ENCODE peak calls at places on chromosomes 16 and 17, in seven cellular contexts. One of them, this sample, is unnamed.

GRCh38 chr17:71546369-71546864 is 574.4 kb upstream of the SOX9 start:
- DNase-seq in posterior cingulate gyrus: no peak
- DNase-seq in stimulated activated CD4-positive, alpha-beta T cell treated with anti-CD3 and anti-CD28 coated beads, Interleukin-4, amount 100 ng/mL, for 48 hours: no peak
- DNase-seq in cardiac muscle cell: no peak
- DNase-seq in K562: no peak
- DNase-seq in AG08395: no peak
- DNase-seq in activated CD8-positive, alpha-beta T cell treated with anti-CD3 and anti-CD28 coated beads, Interleukin-2, amount 10 ng/mL, durations not matched to agents 7 days and 5 days: no peak
- DNase-seq in this sample: no peak

GRCh38 chr17:45307290-45308015 is 9.4 kb downstream of the MAP3K14 start:
- DNase-seq in stimulated activated CD4-positive, alpha-beta T cell treated with anti-CD3 and anti-CD28 coated beads, Interleukin-4, amount 100 ng/mL, for 48 hours: peak
- DNase-seq in AG08395: peak
- DNase-seq in cardiac muscle cell: peak
- DNase-seq in K562: no peak
- DNase-seq in posterior cingulate gyrus: no peak
- DNase-seq in activated CD8-positive, alpha-beta T cell treated with anti-CD3 and anti-CD28 coated beads, Interleukin-2, amount 10 ng/mL, durations not matched to agents 7 days and 5 days: peak
- DNase-seq in this sample: peak

GRCh38 chr16:47995354-47995753 is 160.4 kb downstream of the ABCC12 start:
- DNase-seq in cardiac muscle cell: no peak
- DNase-seq in AG08395: no peak
- DNase-seq in K562: no peak
- DNase-seq in activated CD8-positive, alpha-beta T cell treated with anti-CD3 and anti-CD28 coated beads, Interleukin-2, amount 10 ng/mL, durations not matched to agents 7 days and 5 days: no peak
- DNase-seq in posterior cingulate gyrus: no peak
- DNase-seq in stimulated activated CD4-positive, alpha-beta T cell treated with anti-CD3 and anti-CD28 coated beads, Interleukin-4, amount 100 ng/mL, for 48 hours: no peak
- DNase-seq in this sample: no peak

GRCh38 chr17:15966183-15966878 is 21.4 kb downstream of the ADORA2B start:
- DNase-seq in stimulated activated CD4-positive, alpha-beta T cell treated with anti-CD3 and anti-CD28 coated beads, Interleukin-4, amount 100 ng/mL, for 48 hours: no peak
- DNase-seq in AG08395: no peak
- DNase-seq in posterior cingulate gyrus: no peak
- DNase-seq in activated CD8-positive, alpha-beta T cell treated with anti-CD3 and anti-CD28 coated beads, Interleukin-2, amount 10 ng/mL, durations not matched to agents 7 days and 5 days: no peak
- DNase-seq in cardiac muscle cell: no peak
- DNase-seq in K562: no peak
- DNase-seq in this sample: peak

GRCh38 chr17:50201226-50201854 is at the start of gene COL1A1:
- DNase-seq in activated CD8-positive, alpha-beta T cell treated with anti-CD3 and anti-CD28 coated beads, Interleukin-2, amount 10 ng/mL, durations not matched to agents 7 days and 5 days: no peak
- DNase-seq in posterior cingulate gyrus: no peak
- DNase-seq in stimulated activated CD4-positive, alpha-beta T cell treated with anti-CD3 and anti-CD28 coated beads, Interleukin-4, amount 100 ng/mL, for 48 hours: no peak
- DNase-seq in AG08395: peak
- DNase-seq in K562: no peak
- DNase-seq in cardiac muscle cell: peak
- DNase-seq in this sample: no peak

GRCh38 chr16:50259334-50260205 is 6.8 kb upstream of the ADCY7 start:
- DNase-seq in AG08395: peak
- DNase-seq in activated CD8-positive, alpha-beta T cell treated with anti-CD3 and anti-CD28 coated beads, Interleukin-2, amount 10 ng/mL, durations not matched to agents 7 days and 5 days: no peak
- DNase-seq in stimulated activated CD4-positive, alpha-beta T cell treated with anti-CD3 and anti-CD28 coated beads, Interleukin-4, amount 100 ng/mL, for 48 hours: no peak
- DNase-seq in K562: no peak
- DNase-seq in posterior cingulate gyrus: peak
- DNase-seq in cardiac muscle cell: peak
- DNase-seq in this sample: no peak

GRCh38 chr16:53944026-53944425 is 240.1 kb downstream of the FTO start:
- DNase-seq in posterior cingulate gyrus: no peak
- DNase-seq in AG08395: no peak
- DNase-seq in activated CD8-positive, alpha-beta T cell treated with anti-CD3 and anti-CD28 coated beads, Interleukin-2, amount 10 ng/mL, durations not matched to agents 7 days and 5 days: no peak
- DNase-seq in cardiac muscle cell: no peak
- DNase-seq in K562: no peak
- DNase-seq in stimulated activated CD4-positive, alpha-beta T cell treated with anti-CD3 and anti-CD28 coated beads, Interleukin-4, amount 100 ng/mL, for 48 hours: no peak
- DNase-seq in this sample: no peak

GRCh38 chr16:65032397-65032796 is 89.5 kb downstream of the CDH11 start:
- DNase-seq in stimulated activated CD4-positive, alpha-beta T cell treated with anti-CD3 and anti-CD28 coated beads, Interleukin-4, amount 100 ng/mL, for 48 hours: no peak
- DNase-seq in activated CD8-positive, alpha-beta T cell treated with anti-CD3 and anti-CD28 coated beads, Interleukin-2, amount 10 ng/mL, durations not matched to agents 7 days and 5 days: no peak
- DNase-seq in K562: no peak
- DNase-seq in cardiac muscle cell: no peak
- DNase-seq in AG08395: no peak
- DNase-seq in posterior cingulate gyrus: no peak
- DNase-seq in this sample: peak

GRCh38 chr17:83053021-83053778 is 26.2 kb upstream of the METRNL start:
- DNase-seq in posterior cingulate gyrus: peak
- DNase-seq in cardiac muscle cell: peak
- DNase-seq in activated CD8-positive, alpha-beta T cell treated with anti-CD3 and anti-CD28 coated beads, Interleukin-2, amount 10 ng/mL, durations not matched to agents 7 days and 5 days: peak
- DNase-seq in stimulated activated CD4-positive, alpha-beta T cell treated with anti-CD3 and anti-CD28 coated beads, Interleukin-4, amount 100 ng/mL, for 48 hours: no peak
- DNase-seq in AG08395: no peak
- DNase-seq in K562: no peak
- DNase-seq in this sample: peak

GRCh38 chr16:83807327-83807709 is 460 bp upstream of the HSBP1 start:
- DNase-seq in K562: no peak
- DNase-seq in AG08395: no peak
- DNase-seq in posterior cingulate gyrus: no peak
- DNase-seq in activated CD8-positive, alpha-beta T cell treated with anti-CD3 and anti-CD28 coated beads, Interleukin-2, amount 10 ng/mL, durations not matched to agents 7 days and 5 days: no peak
- DNase-seq in stimulated activated CD4-positive, alpha-beta T cell treated with anti-CD3 and anti-CD28 coated beads, Interleukin-4, amount 100 ng/mL, for 48 hours: no peak
- DNase-seq in cardiac muscle cell: no peak
- DNase-seq in this sample: no peak

GRCh38 chr17:55152236-55152635 is 112.5 kb upstream of the HLF start:
- DNase-seq in cardiac muscle cell: peak
- DNase-seq in AG08395: no peak
- DNase-seq in stimulated activated CD4-positive, alpha-beta T cell treated with anti-CD3 and anti-CD28 coated beads, Interleukin-4, amount 100 ng/mL, for 48 hours: no peak
- DNase-seq in K562: no peak
- DNase-seq in activated CD8-positive, alpha-beta T cell treated with anti-CD3 and anti-CD28 coated beads, Interleukin-2, amount 10 ng/mL, durations not matched to agents 7 days and 5 days: no peak
- DNase-seq in posterior cingulate gyrus: no peak
- DNase-seq in this sample: peak

GRCh38 chr16:78515421-78515820 is 416.0 kb downstream of the WWOX start:
- DNase-seq in activated CD8-positive, alpha-beta T cell treated with anti-CD3 and anti-CD28 coated beads, Interleukin-2, amount 10 ng/mL, durations not matched to agents 7 days and 5 days: no peak
- DNase-seq in K562: no peak
- DNase-seq in cardiac muscle cell: no peak
- DNase-seq in AG08395: no peak
- DNase-seq in stimulated activated CD4-positive, alpha-beta T cell treated with anti-CD3 and anti-CD28 coated beads, Interleukin-4, amount 100 ng/mL, for 48 hours: no peak
- DNase-seq in posterior cingulate gyrus: no peak
- DNase-seq in this sample: no peak

GRCh38 chr16:31474173-31474714 is 2.3 kb downstream of the TGFB1I1 start:
- DNase-seq in stimulated activated CD4-positive, alpha-beta T cell treated with anti-CD3 and anti-CD28 coated beads, Interleukin-4, amount 100 ng/mL, for 48 hours: no peak
- DNase-seq in cardiac muscle cell: peak
- DNase-seq in posterior cingulate gyrus: peak
- DNase-seq in activated CD8-positive, alpha-beta T cell treated with anti-CD3 and anti-CD28 coated beads, Interleukin-2, amount 10 ng/mL, durations not matched to agents 7 days and 5 days: no peak
- DNase-seq in AG08395: peak
- DNase-seq in K562: peak
- DNase-seq in this sample: no peak

GRCh38 chr17:8436169-8436932 is 667 bp downstream of the NDEL1 start:
- DNase-seq in cardiac muscle cell: peak
- DNase-seq in stimulated activated CD4-positive, alpha-beta T cell treated with anti-CD3 and anti-CD28 coated beads, Interleukin-4, amount 100 ng/mL, for 48 hours: peak
- DNase-seq in activated CD8-positive, alpha-beta T cell treated with anti-CD3 and anti-CD28 coated beads, Interleukin-2, amount 10 ng/mL, durations not matched to agents 7 days and 5 days: peak
- DNase-seq in K562: peak
- DNase-seq in posterior cingulate gyrus: peak
- DNase-seq in AG08395: peak
- DNase-seq in this sample: peak

GRCh38 chr16:29925805-29926674 is at the start of gene KCTD13:
- DNase-seq in AG08395: peak
- DNase-seq in stimulated activated CD4-positive, alpha-beta T cell treated with anti-CD3 and anti-CD28 coated beads, Interleukin-4, amount 100 ng/mL, for 48 hours: peak
- DNase-seq in posterior cingulate gyrus: peak
- DNase-seq in cardiac muscle cell: peak
- DNase-seq in activated CD8-positive, alpha-beta T cell treated with anti-CD3 and anti-CD28 coated beads, Interleukin-2, amount 10 ng/mL, durations not matched to agents 7 days and 5 days: peak
- DNase-seq in K562: peak
- DNase-seq in this sample: peak

GRCh38 chr17:6998855-6999508 is 3.1 kb downstream of the ALOX12 start:
- DNase-seq in stimulated activated CD4-positive, alpha-beta T cell treated with anti-CD3 and anti-CD28 coated beads, Interleukin-4, amount 100 ng/mL, for 48 hours: no peak
- DNase-seq in K562: peak
- DNase-seq in activated CD8-positive, alpha-beta T cell treated with anti-CD3 and anti-CD28 coated beads, Interleukin-2, amount 10 ng/mL, durations not matched to agents 7 days and 5 days: no peak
- DNase-seq in cardiac muscle cell: no peak
- DNase-seq in AG08395: no peak
- DNase-seq in posterior cingulate gyrus: no peak
- DNase-seq in this sample: no peak

GRCh38 chr17:4623249-4623648 is 18.2 kb downstream of the ALOX15 start:
- DNase-seq in activated CD8-positive, alpha-beta T cell treated with anti-CD3 and anti-CD28 coated beads, Interleukin-2, amount 10 ng/mL, durations not matched to agents 7 days and 5 days: no peak
- DNase-seq in posterior cingulate gyrus: peak
- DNase-seq in cardiac muscle cell: peak
- DNase-seq in AG08395: no peak
- DNase-seq in K562: no peak
- DNase-seq in stimulated activated CD4-positive, alpha-beta T cell treated with anti-CD3 and anti-CD28 coated beads, Interleukin-4, amount 100 ng/mL, for 48 hours: no peak
- DNase-seq in this sample: no peak

GRCh38 chr17:75816693-75817092 is 27.5 kb downstream of the UNC13D start:
- DNase-seq in cardiac muscle cell: no peak
- DNase-seq in stimulated activated CD4-positive, alpha-beta T cell treated with anti-CD3 and anti-CD28 coated beads, Interleukin-4, amount 100 ng/mL, for 48 hours: no peak
- DNase-seq in AG08395: no peak
- DNase-seq in posterior cingulate gyrus: no peak
- DNase-seq in K562: no peak
- DNase-seq in activated CD8-positive, alpha-beta T cell treated with anti-CD3 and anti-CD28 coated beads, Interleukin-2, amount 10 ng/mL, durations not matched to agents 7 days and 5 days: no peak
- DNase-seq in this sample: no peak

GRCh38 chr16:16021020-16021419 is 71.6 kb downstream of the ABCC1 start:
- DNase-seq in stimulated activated CD4-positive, alpha-beta T cell treated with anti-CD3 and anti-CD28 coated beads, Interleukin-4, amount 100 ng/mL, for 48 hours: no peak
- DNase-seq in AG08395: no peak
- DNase-seq in K562: no peak
- DNase-seq in activated CD8-positive, alpha-beta T cell treated with anti-CD3 and anti-CD28 coated beads, Interleukin-2, amount 10 ng/mL, durations not matched to agents 7 days and 5 days: no peak
- DNase-seq in cardiac muscle cell: no peak
- DNase-seq in posterior cingulate gyrus: no peak
- DNase-seq in this sample: no peak

GRCh38 chr17:65457183-65457582 is 104.3 kb downstream of the AXIN2 start:
- DNase-seq in K562: no peak
- DNase-seq in AG08395: no peak
- DNase-seq in stimulated activated CD4-positive, alpha-beta T cell treated with anti-CD3 and anti-CD28 coated beads, Interleukin-4, amount 100 ng/mL, for 48 hours: no peak
- DNase-seq in cardiac muscle cell: no peak
- DNase-seq in posterior cingulate gyrus: no peak
- DNase-seq in activated CD8-positive, alpha-beta T cell treated with anti-CD3 and anti-CD28 coated beads, Interleukin-2, amount 10 ng/mL, durations not matched to agents 7 days and 5 days: no peak
- DNase-seq in this sample: no peak

GRCh38 chr16:18800674-18801196 is 614 bp downstream of the ARL6IP1 start:
- DNase-seq in stimulated activated CD4-positive, alpha-beta T cell treated with anti-CD3 and anti-CD28 coated beads, Interleukin-4, amount 100 ng/mL, for 48 hours: no peak
- DNase-seq in posterior cingulate gyrus: no peak
- DNase-seq in AG08395: peak
- DNase-seq in K562: peak
- DNase-seq in activated CD8-positive, alpha-beta T cell treated with anti-CD3 and anti-CD28 coated beads, Interleukin-2, amount 10 ng/mL, durations not matched to agents 7 days and 5 days: no peak
- DNase-seq in cardiac muscle cell: peak
- DNase-seq in this sample: no peak

GRCh38 chr16:67163164-67163902 is 1.2 kb upstream of the HSF4 start:
- DNase-seq in AG08395: no peak
- DNase-seq in cardiac muscle cell: peak
- DNase-seq in activated CD8-positive, alpha-beta T cell treated with anti-CD3 and anti-CD28 coated beads, Interleukin-2, amount 10 ng/mL, durations not matched to agents 7 days and 5 days: peak
- DNase-seq in stimulated activated CD4-positive, alpha-beta T cell treated with anti-CD3 and anti-CD28 coated beads, Interleukin-4, amount 100 ng/mL, for 48 hours: no peak
- DNase-seq in posterior cingulate gyrus: peak
- DNase-seq in K562: no peak
- DNase-seq in this sample: no peak

GRCh38 chr16:51150159-51150893 is 744 bp downstream of the SALL1 start:
- DNase-seq in stimulated activated CD4-positive, alpha-beta T cell treated with anti-CD3 and anti-CD28 coated beads, Interleukin-4, amount 100 ng/mL, for 48 hours: no peak
- DNase-seq in activated CD8-positive, alpha-beta T cell treated with anti-CD3 and anti-CD28 coated beads, Interleukin-2, amount 10 ng/mL, durations not matched to agents 7 days and 5 days: no peak
- DNase-seq in AG08395: no peak
- DNase-seq in posterior cingulate gyrus: peak
- DNase-seq in K562: no peak
- DNase-seq in cardiac muscle cell: peak
- DNase-seq in this sample: no peak

GRCh38 chr16:69407702-69408323 is 16.6 kb upstream of the CYB5B start:
- DNase-seq in activated CD8-positive, alpha-beta T cell treated with anti-CD3 and anti-CD28 coated beads, Interleukin-2, amount 10 ng/mL, durations not matched to agents 7 days and 5 days: no peak
- DNase-seq in AG08395: no peak
- DNase-seq in K562: no peak
- DNase-seq in posterior cingulate gyrus: no peak
- DNase-seq in cardiac muscle cell: no peak
- DNase-seq in stimulated activated CD4-positive, alpha-beta T cell treated with anti-CD3 and anti-CD28 coated beads, Interleukin-4, amount 100 ng/mL, for 48 hours: no peak
- DNase-seq in this sample: no peak

GRCh38 chr16:85395207-85395912 is 217.8 kb upstream of the GSE1 start:
- DNase-seq in stimulated activated CD4-positive, alpha-beta T cell treated with anti-CD3 and anti-CD28 coated beads, Interleukin-4, amount 100 ng/mL, for 48 hours: no peak
- DNase-seq in activated CD8-positive, alpha-beta T cell treated with anti-CD3 and anti-CD28 coated beads, Interleukin-2, amount 10 ng/mL, durations not matched to agents 7 days and 5 days: no peak
- DNase-seq in K562: peak
- DNase-seq in posterior cingulate gyrus: peak
- DNase-seq in AG08395: peak
- DNase-seq in cardiac muscle cell: peak
- DNase-seq in this sample: peak

GRCh38 chr16:12532871-12533610 is 270.6 kb downstream of the CPPED1 start:
- DNase-seq in stimulated activated CD4-positive, alpha-beta T cell treated with anti-CD3 and anti-CD28 coated beads, Interleukin-4, amount 100 ng/mL, for 48 hours: no peak
- DNase-seq in AG08395: no peak
- DNase-seq in K562: no peak
- DNase-seq in posterior cingulate gyrus: peak
- DNase-seq in activated CD8-positive, alpha-beta T cell treated with anti-CD3 and anti-CD28 coated beads, Interleukin-2, amount 10 ng/mL, durations not matched to agents 7 days and 5 days: peak
- DNase-seq in cardiac muscle cell: no peak
- DNase-seq in this sample: no peak

GRCh38 chr16:69906838-69907301 is 44.3 kb upstream of the CLEC18A start:
- DNase-seq in AG08395: peak
- DNase-seq in cardiac muscle cell: peak
- DNase-seq in K562: no peak
- DNase-seq in stimulated activated CD4-positive, alpha-beta T cell treated with anti-CD3 and anti-CD28 coated beads, Interleukin-4, amount 100 ng/mL, for 48 hours: no peak
- DNase-seq in posterior cingulate gyrus: no peak
- DNase-seq in activated CD8-positive, alpha-beta T cell treated with anti-CD3 and anti-CD28 coated beads, Interleukin-2, amount 10 ng/mL, durations not matched to agents 7 days and 5 days: no peak
- DNase-seq in this sample: no peak

GRCh38 chr17:33183487-33184026 is 109.5 kb downstream of the ASIC2 start:
- DNase-seq in K562: no peak
- DNase-seq in cardiac muscle cell: no peak
- DNase-seq in AG08395: no peak
- DNase-seq in activated CD8-positive, alpha-beta T cell treated with anti-CD3 and anti-CD28 coated beads, Interleukin-2, amount 10 ng/mL, durations not matched to agents 7 days and 5 days: no peak
- DNase-seq in posterior cingulate gyrus: no peak
- DNase-seq in stimulated activated CD4-positive, alpha-beta T cell treated with anti-CD3 and anti-CD28 coated beads, Interleukin-4, amount 100 ng/mL, for 48 hours: no peak
- DNase-seq in this sample: no peak

GRCh38 chr16:85641776-85642176 is 28.7 kb downstream of the GSE1 start:
- DNase-seq in AG08395: peak
- DNase-seq in stimulated activated CD4-positive, alpha-beta T cell treated with anti-CD3 and anti-CD28 coated beads, Interleukin-4, amount 100 ng/mL, for 48 hours: no peak
- DNase-seq in activated CD8-positive, alpha-beta T cell treated with anti-CD3 and anti-CD28 coated beads, Interleukin-2, amount 10 ng/mL, durations not matched to agents 7 days and 5 days: no peak
- DNase-seq in posterior cingulate gyrus: no peak
- DNase-seq in K562: no peak
- DNase-seq in cardiac muscle cell: peak
- DNase-seq in this sample: no peak

GRCh38 chr17:67150826-67151225 is 94.2 kb downstream of the HELZ start:
- DNase-seq in cardiac muscle cell: no peak
- DNase-seq in stimulated activated CD4-positive, alpha-beta T cell treated with anti-CD3 and anti-CD28 coated beads, Interleukin-4, amount 100 ng/mL, for 48 hours: no peak
- DNase-seq in K562: no peak
- DNase-seq in activated CD8-positive, alpha-beta T cell treated with anti-CD3 and anti-CD28 coated beads, Interleukin-2, amount 10 ng/mL, durations not matched to agents 7 days and 5 days: no peak
- DNase-seq in posterior cingulate gyrus: no peak
- DNase-seq in AG08395: no peak
- DNase-seq in this sample: no peak

GRCh38 chr17:80318166-80318565 is 57.5 kb downstream of the RNF213 start:
- DNase-seq in K562: no peak
- DNase-seq in cardiac muscle cell: no peak
- DNase-seq in posterior cingulate gyrus: no peak
- DNase-seq in AG08395: no peak
- DNase-seq in stimulated activated CD4-positive, alpha-beta T cell treated with anti-CD3 and anti-CD28 coated beads, Interleukin-4, amount 100 ng/mL, for 48 hours: no peak
- DNase-seq in activated CD8-positive, alpha-beta T cell treated with anti-CD3 and anti-CD28 coated beads, Interleukin-2, amount 10 ng/mL, durations not matched to agents 7 days and 5 days: no peak
- DNase-seq in this sample: no peak

GRCh38 chr17:80790021-80790765 is 201.4 kb upstream of the CHMP6 start:
- DNase-seq in stimulated activated CD4-positive, alpha-beta T cell treated with anti-CD3 and anti-CD28 coated beads, Interleukin-4, amount 100 ng/mL, for 48 hours: no peak
- DNase-seq in K562: no peak
- DNase-seq in posterior cingulate gyrus: no peak
- DNase-seq in cardiac muscle cell: no peak
- DNase-seq in activated CD8-positive, alpha-beta T cell treated with anti-CD3 and anti-CD28 coated beads, Interleukin-2, amount 10 ng/mL, durations not matched to agents 7 days and 5 days: peak
- DNase-seq in AG08395: no peak
- DNase-seq in this sample: no peak

GRCh38 chr16:67752641-67753040 is 33.5 kb upstream of the GFOD2 start:
- DNase-seq in posterior cingulate gyrus: no peak
- DNase-seq in cardiac muscle cell: no peak
- DNase-seq in stimulated activated CD4-positive, alpha-beta T cell treated with anti-CD3 and anti-CD28 coated beads, Interleukin-4, amount 100 ng/mL, for 48 hours: no peak
- DNase-seq in K562: no peak
- DNase-seq in AG08395: no peak
- DNase-seq in activated CD8-positive, alpha-beta T cell treated with anti-CD3 and anti-CD28 coated beads, Interleukin-2, amount 10 ng/mL, durations not matched to agents 7 days and 5 days: no peak
- DNase-seq in this sample: no peak

GRCh38 chr17:28763804-28764266 is 20.0 kb downstream of the TRAF4 start:
- DNase-seq in K562: peak
- DNase-seq in stimulated activated CD4-positive, alpha-beta T cell treated with anti-CD3 and anti-CD28 coated beads, Interleukin-4, amount 100 ng/mL, for 48 hours: peak
- DNase-seq in cardiac muscle cell: peak
- DNase-seq in posterior cingulate gyrus: no peak
- DNase-seq in AG08395: peak
- DNase-seq in activated CD8-positive, alpha-beta T cell treated with anti-CD3 and anti-CD28 coated beads, Interleukin-2, amount 10 ng/mL, durations not matched to agents 7 days and 5 days: peak
- DNase-seq in this sample: no peak

GRCh38 chr17:40351185-40352043 is 13.1 kb downstream of the GJD3 start:
- DNase-seq in stimulated activated CD4-positive, alpha-beta T cell treated with anti-CD3 and anti-CD28 coated beads, Interleukin-4, amount 100 ng/mL, for 48 hours: no peak
- DNase-seq in cardiac muscle cell: no peak
- DNase-seq in AG08395: no peak
- DNase-seq in posterior cingulate gyrus: no peak
- DNase-seq in K562: no peak
- DNase-seq in activated CD8-positive, alpha-beta T cell treated with anti-CD3 and anti-CD28 coated beads, Interleukin-2, amount 10 ng/mL, durations not matched to agents 7 days and 5 days: no peak
- DNase-seq in this sample: no peak

This sample was measured in retinal pigment epithelial cell.